ENCODE peak calls at places on chromosomes 12 and 14, in six cellular contexts. D is tibial nerve, N is HCT116, A is suprapubic skin, P is sigmoid colon, U is A549. B is an unnamed sample.

GRCh38 chr14:80269338-80269935 is 58.1 kb upstream of the DIO2 start:
- DNase-seq in P (no peak), U (peak), A (no peak), N (no peak), D (no peak), B (no peak)

GRCh38 chr14:53840444-53840843 is 116.2 kb downstream of the BMP4 start:
- DNase-seq in N (peak), U (peak), P (no peak), D (no peak), A (no peak), B (no peak)

GRCh38 chr12:22981711-22982110 is 356.7 kb downstream of the ETNK1 start:
- DNase-seq in D (no peak), N (no peak), U (peak), P (no peak), A (no peak), B (no peak)

GRCh38 chr14:89673499-89674225 is 256.6 kb upstream of the FOXN3 start:
- DNase-seq in P (no peak), N (no peak), U (no peak), A (no peak), D (no peak), B (no peak)

GRCh38 chr14:100532154-100532915 is 54.9 kb downstream of the BEGAIN start:
- DNase-seq in N (no peak), P (no peak), A (peak), D (peak), U (no peak), B (peak)

GRCh38 chr12:88336071-88336768 is 194.1 kb downstream of the TMTC3 start:
- DNase-seq in D (no peak), N (no peak), U (no peak), P (no peak), A (no peak), B (no peak)

GRCh38 chr12:126093911-126094310 is 1028.7 kb downstream of the AACS start:
- DNase-seq in N (no peak), A (no peak), D (no peak), P (no peak), U (peak), B (no peak)

GRCh38 chr12:117686911-117687377 is 281.8 kb downstream of the KSR2 start:
- DNase-seq in U (peak), N (peak), P (peak), D (no peak), A (peak), B (no peak)

GRCh38 chr12:50110762-50111416 is 1.1 kb upstream of the COX14 start:
- DNase-seq in N (no peak), P (peak), U (peak), D (peak), A (no peak), B (peak)

GRCh38 chr14:77039285-77040058 is 11.0 kb upstream of the IRF2BPL start:
- DNase-seq in P (no peak), U (no peak), A (no peak), N (no peak), D (no peak), B (no peak)

GRCh38 chr12:118060301-118061010 is 523 bp downstream of the WSB2 start:
- DNase-seq in U (no peak), A (peak), D (no peak), N (no peak), P (peak), B (peak)

GRCh38 chr12:11652351-11653040 is 3.0 kb downstream of the ETV6 start:
- DNase-seq in D (no peak), N (no peak), P (peak), A (no peak), U (no peak), B (peak)

GRCh38 chr12:4133636-4134433 is 139.7 kb upstream of the CCND2 start:
- DNase-seq in D (no peak), N (no peak), U (no peak), A (peak), P (peak), B (no peak)

GRCh38 chr12:80977356-80977755 is 39.6 kb upstream of the LIN7A start:
- DNase-seq in A (no peak), U (no peak), P (no peak), N (no peak), D (no peak), B (no peak)

GRCh38 chr14:54610051-54610977 is 43.4 kb downstream of the SAMD4A start:
- DNase-seq in D (no peak), U (no peak), A (no peak), P (no peak), N (no peak), B (no peak)

GRCh38 chr12:54723653-54724256 is 75.6 kb upstream of the DCD start:
- DNase-seq in P (no peak), D (no peak), A (no peak), U (peak), N (peak), B (no peak)

GRCh38 chr14:52272375-52272774 is 4.9 kb downstream of the PTGDR start:
- DNase-seq in P (no peak), N (peak), D (no peak), U (peak), A (no peak), B (no peak)

GRCh38 chr12:18275974-18276373 is 14.7 kb downstream of the PIK3C2G start:
- DNase-seq in U (peak), N (peak), A (no peak), P (no peak), D (no peak), B (no peak)

GRCh38 chr12:44509471-44509870 is 366.6 kb downstream of the NELL2 start:
- DNase-seq in N (no peak), A (no peak), P (no peak), U (no peak), D (no peak), B (no peak)

GRCh38 chr12:85781751-85782150 is 54.5 kb downstream of the RASSF9 start:
- DNase-seq in P (no peak), A (no peak), N (no peak), U (no peak), D (no peak), B (no peak)

GRCh38 chr12:126570571-126570970 is 1505.3 kb downstream of the AACS start:
- DNase-seq in U (no peak), P (no peak), D (no peak), N (no peak), A (no peak), B (no peak)

GRCh38 chr14:81234268-81234667 is 13.5 kb upstream of the GTF2A1 start:
- DNase-seq in P (no peak), N (no peak), A (no peak), D (no peak), U (no peak), B (no peak)

GRCh38 chr12:8038659-8039114 is 6.2 kb downstream of the FOXJ2 start:
- DNase-seq in N (no peak), P (peak), U (peak), D (no peak), A (no peak), B (peak)

GRCh38 chr14:25400607-25401206 is 350.8 kb upstream of the STXBP6 start:
- DNase-seq in D (peak), A (no peak), P (no peak), N (no peak), U (peak), B (peak)

GRCh38 chr14:104332634-104333270 is 194.4 kb downstream of the KIF26A start:
- DNase-seq in D (no peak), N (no peak), U (no peak), P (peak), A (peak), B (no peak)

GRCh38 chr14:99737451-99737951 is 53.4 kb downstream of the CYP46A1 start:
- DNase-seq in U (peak), D (no peak), N (no peak), A (no peak), P (peak), B (no peak)

GRCh38 chr12:3117628-3118027 is 40.4 kb downstream of the TSPAN9 start:
- DNase-seq in N (no peak), P (no peak), D (no peak), A (no peak), U (no peak), B (no peak)

GRCh38 chr14:98292191-98292590 is 979.8 kb downstream of the BCL11B start:
- DNase-seq in P (no peak), U (no peak), N (no peak), D (no peak), A (no peak), B (no peak)

GRCh38 chr14:54209501-54210231 is 187.1 kb upstream of the CDKN3 start:
- DNase-seq in P (no peak), U (no peak), N (no peak), D (no peak), A (no peak), B (no peak)

GRCh38 chr12:90322006-90322405 is 613.4 kb upstream of the ATP2B1 start:
- DNase-seq in A (no peak), N (no peak), U (no peak), D (no peak), P (no peak), B (no peak)

GRCh38 chr12:14366211-14366762 is 805 bp downstream of the ATF7IP start:
- DNase-seq in N (no peak), U (peak), A (no peak), P (no peak), D (no peak), B (no peak)

GRCh38 chr12:131075611-131076010 is 121.9 kb downstream of the ADGRD1 start:
- DNase-seq in D (peak), A (peak), N (no peak), U (no peak), P (no peak), B (no peak)
- TF ChIP-seq CTCF in D (no peak), A (no peak), N (no peak), U (no peak), P (no peak), B (no peak)

DNA sequence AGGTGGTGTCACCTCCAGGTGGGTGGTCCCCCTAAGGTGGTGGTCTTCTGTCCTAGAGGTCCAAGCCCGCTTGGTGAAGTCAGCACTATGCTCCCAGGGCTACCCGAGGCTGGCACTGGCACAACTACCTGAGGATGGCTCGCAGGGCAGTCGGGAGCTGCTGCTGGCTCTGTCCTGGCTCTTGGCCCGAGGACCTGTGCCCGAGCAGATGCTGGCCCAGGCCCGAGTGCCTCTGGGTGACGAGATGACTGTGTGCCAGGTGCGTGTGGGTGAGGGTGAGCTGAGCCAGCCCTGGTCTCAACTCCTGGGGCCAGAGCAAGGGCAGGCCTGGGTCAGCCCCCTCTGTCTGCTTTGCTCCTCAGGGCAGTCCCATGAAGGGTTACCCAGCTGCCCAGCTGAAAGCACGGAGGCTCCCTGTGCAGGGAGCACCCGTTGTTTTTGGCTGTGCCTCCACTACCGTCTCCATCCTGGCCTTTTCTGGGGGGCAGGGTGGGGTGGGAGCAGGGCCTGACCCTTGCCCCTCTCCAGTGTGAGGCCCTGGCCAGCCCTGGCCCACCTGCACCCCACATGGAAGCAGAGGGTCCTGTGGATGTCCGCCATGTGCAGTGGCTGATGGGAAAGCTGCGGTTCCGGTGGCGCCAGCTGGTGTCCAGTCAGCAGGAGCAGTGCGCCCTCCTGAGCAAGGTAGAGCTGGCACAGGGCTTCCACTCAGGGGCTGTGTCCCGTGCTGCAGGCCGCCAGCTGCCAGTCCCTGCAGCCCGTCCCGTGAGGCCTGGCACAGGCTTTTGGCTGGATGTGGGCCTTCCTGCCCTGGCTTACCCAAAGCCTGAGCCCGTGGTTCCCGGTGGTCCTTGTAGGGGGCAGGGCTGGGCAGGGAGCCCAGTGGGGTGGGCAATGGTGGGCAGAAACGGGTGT is 1.3 kb downstream of the TEDC1 start:
- DNase-seq in N (no peak), U (peak), D (no peak), A (no peak), P (peak), B (no peak)
- H3K4me3 ChIP-seq in N (peak), U (peak), D (no peak), A (peak), P (peak), B (no peak)

GRCh38 chr14:68547305-68548193 is 245.3 kb downstream of the ZFP36L1 start:
- DNase-seq in D (no peak), P (peak), A (no peak), N (peak), U (peak), B (peak)
- TF ChIP-seq POLR2A in D (peak), P (no peak), A (peak), N (no peak), U (no peak), B (peak)

GRCh38 chr12:102811125-102811737 is 105.8 kb downstream of the PAH start:
- DNase-seq in N (peak), D (no peak), U (peak), A (no peak), P (no peak), B (no peak)
- TF ChIP-seq CTCF in N (peak), D (no peak), U (peak), A (no peak), P (no peak), B (peak)

GRCh38 chr12:100666588-100666987 is 93.1 kb downstream of the GAS2L3 start:
- DNase-seq in U (no peak), N (no peak), P (no peak), D (no peak), A (no peak), B (no peak)

GRCh38 chr12:100656141-100656540 is 82.7 kb downstream of the GAS2L3 start:
- DNase-seq in A (no peak), N (no peak), P (no peak), D (no peak), U (no peak), B (no peak)

GRCh38 chr12:100656806-100657205 is 83.3 kb downstream of the GAS2L3 start:
- DNase-seq in A (no peak), P (no peak), U (no peak), N (no peak), D (no peak), B (no peak)

GRCh38 chr12:100661300-100661951 is 87.9 kb downstream of the GAS2L3 start:
- DNase-seq in P (no peak), U (no peak), N (no peak), A (no peak), D (no peak), B (no peak)
- H3K4me3 ChIP-seq in P (no peak), U (no peak), N (no peak), A (no peak), D (no peak), B (no peak)

GRCh38 chr14:93379841-93380240 is 32.9 kb downstream of the COX8C start:
- DNase-seq in D (no peak), N (no peak), P (no peak), U (no peak), A (no peak), B (no peak)
- TF ChIP-seq POLR2A in D (no peak), N (no peak), P (no peak), U (no peak), A (no peak), B (no peak)

DNA sequence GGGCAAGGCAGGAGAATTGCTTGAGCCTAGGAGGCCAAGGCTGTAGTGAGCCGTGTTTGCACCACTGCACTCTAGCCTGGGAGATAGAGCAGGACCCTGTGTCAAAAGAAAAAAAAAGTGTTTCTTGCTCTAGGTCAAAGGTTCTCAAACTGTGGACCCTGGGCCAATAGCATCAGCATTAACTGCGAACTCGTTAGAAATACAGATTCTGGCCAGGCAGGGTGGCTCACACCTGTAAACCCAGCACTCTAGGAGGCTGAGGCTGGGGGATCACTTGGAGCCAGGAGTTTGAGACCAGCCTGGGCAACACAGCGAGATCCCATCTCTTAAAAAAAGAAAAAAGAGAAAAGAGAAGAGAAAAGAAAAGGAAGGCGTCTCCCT is 858 bp downstream of the RILPL2 start:
- DNase-seq in N (no peak), A (no peak), U (no peak), P (no peak), D (no peak), B (no peak)
- TF ChIP-seq CTCF in N (no peak), A (no peak), U (no peak), P (no peak), D (no peak), B (no peak)

GRCh38 chr12:70366581-70367267 is 634 bp downstream of the KCNMB4 start:
- DNase-seq in A (no peak), P (peak), N (peak), U (peak), D (no peak), B (no peak)

GRCh38 chr12:70367268-70368141 is 1.4 kb downstream of the KCNMB4 start:
- DNase-seq in N (no peak), D (no peak), A (no peak), U (no peak), P (no peak), B (no peak)

GRCh38 chr12:70365648-70366518 is at the start of gene KCNMB4:
- DNase-seq in P (peak), U (peak), D (peak), A (peak), N (no peak), B (peak)

GRCh38 chr12:70365398-70365647 is 767 bp upstream of the KCNMB4 start:
- DNase-seq in P (no peak), N (no peak), A (no peak), U (no peak), D (no peak), B (no peak)

GRCh38 chr12:70364695-70365397 is 1.2 kb upstream of the KCNMB4 start:
- DNase-seq in A (no peak), U (peak), D (no peak), N (no peak), P (no peak), B (no peak)
- H3K4me3 ChIP-seq in A (peak), U (peak), D (peak), N (peak), P (peak), B (peak)